ENCODE peak calls at places on chromosomes 16 and 17, in seven cellular contexts. O is Calu3; Y is lower leg skin; U is left ventricle myocardium inferior; I is GM13977; E is fibroblast of pulmonary artery; T is activated CD8-positive, alpha-beta T cell treated with anti-CD3 and anti-CD28 coated beads for 36 hours. W is an unnamed sample.

GRCh38 chr17:77796201-77796860 is 162.2 kb upstream of the TNRC6C start:
- DNase-seq in T (no peak), O (no peak), I (no peak), E (no peak), Y (no peak), U (no peak), W (no peak)

GRCh38 chr16:50400967-50401348 is 32.2 kb upstream of the BRD7 start:
- DNase-seq in O (no peak), T (no peak), U (no peak), I (no peak), E (no peak), Y (peak), W (no peak)

GRCh38 chr16:62225675-62226074 is 189.4 kb upstream of the CDH8 start:
- DNase-seq in Y (peak), O (no peak), T (peak), I (peak), E (peak), U (peak), W (peak)

GRCh38 chr17:76709077-76709950 is 1.5 kb downstream of the MXRA7 start:
- DNase-seq in T (no peak), U (peak), O (no peak), I (no peak), E (peak), Y (peak), W (no peak)

GRCh38 chr16:593406-593805 is 3.5 kb downstream of the RAB40C start:
- DNase-seq in T (no peak), E (no peak), Y (no peak), U (no peak), O (peak), I (no peak), W (no peak)

GRCh38 chr16:76970087-76970744 is 220.8 kb upstream of the MON1B start:
- DNase-seq in I (no peak), U (no peak), Y (no peak), T (no peak), E (peak), O (peak), W (no peak)

GRCh38 chr16:48531011-48531962 is 78.7 kb downstream of the N4BP1 start:
- DNase-seq in U (peak), Y (no peak), I (no peak), E (no peak), O (no peak), T (no peak), W (no peak)

GRCh38 chr16:1047801-1048200 is 24.7 kb upstream of the SSTR5 start:
- DNase-seq in O (no peak), T (no peak), E (no peak), U (no peak), Y (no peak), I (no peak), W (no peak)

GRCh38 chr16:81136331-81137011 is 40.3 kb upstream of the GCSH start:
- DNase-seq in U (no peak), Y (no peak), E (no peak), T (no peak), I (no peak), O (no peak), W (no peak)

GRCh38 chr16:65837431-65837986 is 529.0 kb upstream of the CDH5 start:
- DNase-seq in O (no peak), Y (no peak), U (no peak), I (no peak), E (no peak), T (no peak), W (no peak)

GRCh38 chr16:31699601-31700000 is 171.9 kb downstream of the AHSP start:
- DNase-seq in I (no peak), Y (no peak), T (no peak), U (no peak), E (no peak), O (no peak), W (no peak)

GRCh38 chr16:14374451-14375131 is 255.5 kb downstream of the PARN start:
- DNase-seq in I (no peak), E (no peak), U (no peak), O (no peak), T (no peak), Y (no peak), W (no peak)

GRCh38 chr16:87492241-87492635 is 586 bp downstream of the ZCCHC14 start:
- DNase-seq in U (no peak), T (no peak), I (no peak), E (no peak), Y (no peak), O (no peak), W (no peak)

GRCh38 chr16:74034862-74035261 is 261.8 kb upstream of the PSMD7 start:
- DNase-seq in T (no peak), U (no peak), E (peak), I (peak), O (peak), Y (no peak), W (no peak)

GRCh38 chr16:74030000-74030399 is 266.6 kb upstream of the PSMD7 start:
- DNase-seq in U (no peak), E (no peak), I (no peak), T (no peak), Y (no peak), O (no peak), W (no peak)

GRCh38 chr16:74031551-74031950 is 265.1 kb upstream of the PSMD7 start:
- DNase-seq in T (no peak), Y (no peak), O (no peak), E (no peak), U (no peak), I (no peak), W (no peak)

GRCh38 chr16:74035816-74036215 is 260.8 kb upstream of the PSMD7 start:
- DNase-seq in Y (no peak), I (peak), O (peak), T (no peak), U (no peak), E (peak), W (no peak)
- TF ChIP-seq CTCF in Y (no peak), I (peak), O (peak), T (no peak), U (peak), E (peak), W (no peak)

GRCh38 chr17:81392909-81393654 is 2.2 kb upstream of the BAHCC1 start:
- DNase-seq in T (no peak), I (no peak), Y (no peak), U (peak), E (no peak), O (no peak), W (no peak)
- TF ChIP-seq CTCF in T (no peak), I (no peak), Y (no peak), U (no peak), E (no peak), O (no peak), W (no peak)

DNA sequence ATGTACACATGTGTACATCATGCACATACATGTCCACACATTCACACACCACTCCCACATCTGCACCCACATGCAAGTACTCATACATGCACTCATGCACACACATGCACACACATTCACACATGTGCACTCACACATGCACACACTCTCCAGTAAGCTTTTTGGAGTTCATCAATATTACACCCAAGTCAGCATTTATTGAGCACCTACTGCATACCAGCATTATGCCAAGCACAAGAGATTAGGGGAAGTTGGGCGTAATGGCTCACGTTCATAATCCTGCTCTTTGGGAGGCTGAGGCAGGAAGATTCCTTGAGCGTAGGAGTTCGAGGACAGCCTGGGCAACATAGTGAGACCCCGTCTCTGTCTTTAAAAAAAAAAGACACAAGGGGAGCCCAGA is 87.6 kb upstream of the HSBP1 start:
- DNase-seq in T (no peak), Y (no peak), E (no peak), O (no peak), U (no peak), I (no peak), W (no peak)
- TF ChIP-seq CTCF in T (no peak), Y (no peak), E (no peak), O (no peak), U (no peak), I (no peak), W (no peak)

GRCh38 chr16:10667239-10667638 is 27.5 kb downstream of the TEKT5 start:
- DNase-seq in Y (no peak), E (no peak), O (no peak), I (no peak), U (no peak), T (no peak), W (no peak)

GRCh38 chr16:10665166-10665565 is 29.6 kb downstream of the TEKT5 start:
- DNase-seq in T (no peak), E (no peak), I (no peak), O (no peak), U (no peak), Y (no peak), W (no peak)

GRCh38 chr16:10671729-10672128 is 23.0 kb downstream of the TEKT5 start:
- DNase-seq in E (no peak), U (no peak), O (no peak), I (no peak), Y (no peak), T (no peak), W (no peak)

GRCh38 chr16:10669791-10670190 is 24.9 kb downstream of the TEKT5 start:
- DNase-seq in O (no peak), U (no peak), T (no peak), I (no peak), E (no peak), Y (no peak), W (no peak)

GRCh38 chr16:10668322-10669045 is 26.2 kb downstream of the TEKT5 start:
- DNase-seq in T (peak), O (peak), Y (no peak), E (peak), I (peak), U (no peak), W (peak)
- TF ChIP-seq CTCF in T (peak), O (peak), Y (no peak), E (peak), I (peak), U (peak), W (peak)